ENCODE peak calls at places on chromosomes 6 and 20, in four cellular contexts. K, T, B and N are unnamed samples.

GRCh38 chr6:37624121-37624520 is 73.6 kb downstream of the MDGA1 start:
- DNase-seq in T (no peak), K (peak), B (no peak), N (no peak)

GRCh38 chr20:25221592-25222460 is 26.1 kb upstream of the PYGB start:
- DNase-seq in K (no peak), B (no peak), T (no peak), N (peak)

GRCh38 chr6:110415297-110415916 is at the start of gene DDO:
- DNase-seq in K (no peak), T (no peak), B (no peak), N (peak)

GRCh38 chr20:62710886-62711702 is 2.5 kb downstream of the NTSR1 start:
- DNase-seq in T (no peak), B (no peak), K (no peak), N (no peak)

GRCh38 chr20:46354920-46355654 is 46.8 kb upstream of the CDH22 start:
- DNase-seq in T (no peak), K (no peak), B (no peak), N (no peak)

GRCh38 chr6:45398075-45398817 is 20.5 kb upstream of the SUPT3H start:
- DNase-seq in B (no peak), T (no peak), K (no peak), N (no peak)

GRCh38 chr6:37517411-37517812 is 17.7 kb upstream of the CCDC167 start:
- DNase-seq in B (peak), T (peak), K (no peak), N (no peak)

GRCh38 chr20:20731000-20731944 is 18.8 kb upstream of the RALGAPA2 start:
- DNase-seq in T (no peak), B (no peak), K (no peak), N (peak)

GRCh38 chr6:134676307-134677281 is 273.3 kb downstream of the ALDH8A1 start:
- DNase-seq in K (no peak), T (no peak), B (no peak), N (no peak)

GRCh38 chr6:6004147-6004995 is 2.4 kb downstream of the NRN1 start:
- DNase-seq in B (no peak), K (no peak), T (no peak), N (no peak)

GRCh38 chr20:33165416-33166055 is 2.4 kb upstream of the BPIFA2 start:
- DNase-seq in B (no peak), T (no peak), K (no peak), N (no peak)

GRCh38 chr20:51750037-51750769 is 18.0 kb downstream of the ATP9A start:
- DNase-seq in B (no peak), K (peak), T (no peak), N (peak)

GRCh38 chr6:166957087-166957804 is 896 bp upstream of the RNASET2 start:
- DNase-seq in B (peak), T (no peak), K (no peak), N (peak)

GRCh38 chr6:141675957-141676356 is 456.8 kb upstream of the GJE1 start:
- DNase-seq in K (peak), T (no peak), B (no peak), N (no peak)

GRCh38 chr6:227812-228338 is 64.4 kb upstream of the DUSP22 start:
- DNase-seq in K (no peak), B (no peak), T (no peak), N (no peak)

GRCh38 chr6:96947055-96947454 is 22.5 kb downstream of the KLHL32 start:
- DNase-seq in T (no peak), B (no peak), K (no peak), N (no peak)

DNA sequence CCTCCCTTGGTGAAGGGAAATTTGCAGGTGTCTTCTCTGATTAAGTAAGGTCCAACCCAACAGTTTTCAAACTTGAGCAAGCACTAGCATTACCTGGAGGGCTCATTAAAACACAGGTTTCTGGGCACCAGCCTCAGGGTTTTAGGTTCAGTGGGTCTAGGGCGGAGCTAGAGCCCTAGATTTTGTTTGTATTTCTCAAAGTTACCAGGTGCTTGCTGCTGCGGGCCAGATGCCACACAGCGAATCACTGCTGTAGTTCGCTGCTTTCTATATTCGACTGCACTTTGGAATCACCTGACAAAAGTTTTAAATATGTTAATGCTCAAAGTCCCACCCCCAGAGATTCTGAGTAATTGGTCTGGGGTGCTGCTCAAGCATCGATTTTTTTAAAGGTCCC is 838 bp downstream of the COL21A1 start:
- DNase-seq in K (no peak), T (no peak), B (no peak), N (no peak)
- H3K4me3 ChIP-seq in K (peak), T (no peak), B (no peak), N (no peak)

DNA sequence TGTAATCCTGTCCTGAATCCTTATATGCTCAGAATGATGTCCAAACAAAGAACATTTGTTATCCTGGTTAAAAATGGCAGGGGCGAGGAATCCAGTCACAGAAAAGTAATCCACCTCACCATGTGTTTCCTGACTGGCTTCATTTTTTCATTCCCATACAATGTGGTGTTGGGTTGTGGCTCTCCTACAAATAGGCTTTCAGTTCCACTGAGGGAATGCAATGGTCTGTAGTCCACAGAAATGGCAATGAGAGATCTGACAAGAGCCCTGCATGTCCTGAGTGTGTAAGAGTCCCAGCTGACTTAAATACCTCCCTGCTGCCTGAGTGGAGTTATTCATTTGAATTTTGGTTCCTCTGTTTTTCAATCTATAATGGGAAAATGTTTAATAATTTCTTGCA is 47.4 kb upstream of the FBXL4 start:
- DNase-seq in T (no peak), B (no peak), K (no peak), N (no peak)
- H3K4me3 ChIP-seq in T (no peak), B (no peak), K (no peak), N (no peak)

DNA sequence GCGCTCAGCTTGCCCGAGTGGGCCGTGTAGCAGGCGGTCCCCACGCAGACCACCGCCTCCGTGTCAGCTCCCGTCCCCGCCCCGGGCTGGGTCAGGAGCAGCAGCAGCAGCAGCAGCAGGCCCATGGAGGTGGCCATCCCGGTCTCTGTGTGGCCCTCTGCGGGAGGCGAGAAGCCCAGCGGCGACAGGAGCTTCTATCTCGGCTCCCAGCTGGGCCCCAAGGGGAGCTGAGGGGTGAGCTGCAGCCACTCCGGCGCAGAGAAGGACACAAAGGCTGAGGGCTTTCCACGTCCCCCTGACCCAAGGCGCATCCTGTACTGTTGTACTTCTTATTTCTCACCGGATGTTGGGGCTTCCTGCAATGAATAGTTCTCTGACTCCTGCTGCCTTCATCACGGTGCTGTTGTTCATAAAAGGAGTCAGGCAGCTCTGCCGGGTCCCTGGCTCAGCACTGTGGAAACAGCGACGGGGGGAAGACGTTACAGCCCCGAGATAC is at the start of gene CD93:
- DNase-seq in T (no peak), B (no peak), K (no peak), N (peak)
- H3K4me3 ChIP-seq in T (no peak), B (no peak), K (no peak), N (no peak)

GRCh38 chr6:100488231-100488630 is 23.5 kb upstream of the SIM1 start:
- DNase-seq in K (no peak), B (no peak), T (no peak), N (no peak)

GRCh38 chr6:100487638-100488037 is 22.9 kb upstream of the SIM1 start:
- DNase-seq in K (no peak), T (no peak), B (no peak), N (no peak)

GRCh38 chr6:100491947-100492670 is 27.4 kb upstream of the SIM1 start:
- DNase-seq in B (no peak), T (no peak), K (no peak), N (no peak)

GRCh38 chr6:100490065-100490464 is 25.3 kb upstream of the SIM1 start:
- DNase-seq in T (no peak), K (no peak), B (no peak), N (no peak)

DNA sequence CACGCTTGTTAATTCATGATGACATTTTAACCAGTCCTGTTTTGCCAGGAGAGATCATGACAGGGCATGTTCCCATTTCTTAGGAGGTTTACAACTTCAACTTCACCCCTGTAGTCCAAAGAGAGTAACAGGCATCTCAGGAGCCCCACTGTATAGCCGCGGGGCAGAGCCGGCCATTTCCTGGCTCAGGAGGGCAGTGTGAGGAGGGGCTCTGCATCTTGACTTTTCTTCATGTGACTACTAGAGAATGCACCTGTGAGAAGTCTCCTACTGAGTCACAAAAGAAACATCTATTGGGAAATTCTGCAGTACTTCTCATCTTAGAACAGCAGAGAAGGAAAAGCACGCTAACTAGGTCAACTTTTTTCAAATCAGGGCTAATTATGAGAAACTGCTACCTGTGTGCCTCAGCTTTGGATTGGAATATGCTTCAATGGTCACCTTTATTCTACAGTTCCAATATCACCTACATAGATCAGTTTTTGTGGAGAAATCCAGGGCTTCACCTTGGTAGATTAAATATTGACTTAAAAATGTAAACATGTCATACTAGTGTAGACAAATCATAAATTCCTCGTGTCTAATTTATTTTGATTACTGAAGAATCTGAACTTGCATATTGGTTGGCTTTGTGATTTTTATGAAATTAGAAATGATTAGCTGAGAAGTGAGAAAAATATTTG is 28.6 kb upstream of the SIM1 start:
- DNase-seq in K (no peak), T (no peak), B (no peak), N (no peak)
- H3K4me3 ChIP-seq in K (no peak), T (no peak), B (no peak), N (no peak)

DNA sequence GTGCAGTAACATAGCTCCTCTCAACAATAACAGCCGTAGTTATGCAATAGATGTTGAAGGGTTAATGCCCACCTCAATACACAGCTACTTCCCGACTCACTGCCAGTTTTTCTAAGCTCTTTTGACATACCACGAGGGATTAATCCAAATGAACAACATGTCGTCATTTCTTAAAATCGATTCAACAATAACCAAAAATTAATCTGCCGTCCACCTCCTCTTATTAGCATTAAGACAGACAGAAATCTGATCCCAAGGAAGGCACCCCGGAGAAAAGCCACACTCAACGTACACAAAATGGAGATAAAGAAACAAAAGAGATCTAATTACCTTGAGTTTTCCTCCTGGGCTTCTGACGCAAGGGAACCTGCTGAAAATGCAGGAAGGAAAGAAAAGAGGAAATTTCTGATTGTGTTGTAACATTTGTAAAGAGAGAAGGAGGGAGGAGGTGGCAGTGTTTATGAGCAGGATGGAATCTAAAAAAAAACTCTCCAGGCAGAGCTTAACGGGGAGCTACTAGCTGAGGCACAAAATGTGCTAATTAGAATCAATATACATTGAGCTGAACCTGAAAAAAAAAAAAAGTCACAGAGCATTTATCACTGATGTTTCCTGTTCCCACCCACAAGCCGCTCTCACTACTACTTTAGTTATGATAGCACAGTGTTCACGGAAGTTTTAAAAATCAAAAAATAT is 109.3 kb downstream of the IPCEF1 start:
- DNase-seq in K (no peak), T (no peak), B (peak), N (no peak)
- H3K4me3 ChIP-seq in K (no peak), T (peak), B (peak), N (no peak)

DNA sequence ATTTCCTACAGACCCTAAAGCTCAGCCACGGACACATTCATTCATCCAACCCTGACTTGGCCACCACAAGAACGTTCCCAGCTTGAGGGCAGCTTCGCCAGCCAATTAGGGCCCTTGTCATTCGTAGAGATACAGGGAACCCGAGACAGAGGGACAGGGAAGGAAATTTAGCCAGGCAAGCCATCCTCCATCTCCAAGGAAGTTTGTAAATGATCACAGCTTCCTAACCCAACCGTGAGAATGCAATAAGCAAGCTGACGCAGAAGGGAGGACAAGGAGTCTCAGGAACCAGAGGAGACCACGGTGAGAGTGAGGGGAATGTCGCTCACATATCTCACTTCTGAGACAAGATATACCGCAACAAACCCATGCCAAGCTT is 1.4 kb downstream of the TRAM2 start:
- DNase-seq in K (no peak), T (no peak), B (no peak), N (no peak)
- H3K4me3 ChIP-seq in K (peak), T (peak), B (peak), N (no peak)

GRCh38 chr20:4574356-4574690 is 147.4 kb upstream of the PRND start:
- DNase-seq in K (no peak), T (no peak), B (no peak), N (no peak)
- H3K4me3 ChIP-seq in K (peak), T (no peak), B (no peak), N (no peak)